ENCODE peak calls at places on chromosomes 2 and 18, in nine cellular contexts. B is NCI-H2029, D is NCI-H2081, K is HEK293T, Z is GM23338, T is GM23248, N is IMR-90, S is nephron progenitor cell, F is RWPE1. J is an unnamed sample.

GRCh38 chr18:74284501-74285004 is 7.2 kb downstream of the CYB5A start:
- DNase-seq in B (no peak), N (no peak), Z (no peak), K (no peak), S (no peak), D (no peak), T (no peak), F (no peak), J (no peak)

GRCh38 chr18:73683618-73684238 is 463.9 kb downstream of the FBXO15 start:
- DNase-seq in N (peak), K (no peak), D (no peak), T (peak), S (no peak), Z (no peak), B (no peak), F (peak), J (no peak)

GRCh38 chr18:58727776-58728500 is 56.7 kb downstream of the MALT1 start:
- DNase-seq in F (no peak), N (peak), Z (no peak), B (no peak), S (no peak), T (peak), K (no peak), D (no peak), J (no peak)

GRCh38 chr18:77063256-77063655 is 69.3 kb downstream of the MBP start:
- DNase-seq in B (no peak), T (no peak), S (no peak), Z (peak), D (no peak), N (peak), K (no peak), F (peak), J (peak)

GRCh38 chr2:146540271-146540932 is 1304.4 kb upstream of the ACVR2A start:
- DNase-seq in K (no peak), T (no peak), N (no peak), S (no peak), Z (peak), D (no peak), B (no peak), F (no peak), J (peak)

GRCh38 chr2:9653485-9654271 is 22.9 kb upstream of the YWHAQ start:
- DNase-seq in F (no peak), Z (no peak), D (peak), B (no peak), K (no peak), N (no peak), S (no peak), T (no peak), J (no peak)

GRCh38 chr2:197031805-197032204 is 105.3 kb upstream of the PGAP1 start:
- DNase-seq in T (no peak), D (no peak), B (no peak), N (no peak), S (no peak), F (no peak), Z (no peak), K (no peak), J (no peak)

GRCh38 chr2:166494140-166494544 is at the start of gene SCN7A:
- DNase-seq in K (peak), B (peak), S (peak), T (peak), F (no peak), Z (peak), N (peak), D (no peak), J (peak)

GRCh38 chr18:60485207-60485606 is 112.6 kb upstream of the MC4R start:
- DNase-seq in N (peak), T (peak), K (no peak), Z (no peak), D (no peak), S (no peak), F (no peak), B (no peak), J (no peak)